ENCODE peak calls at places on chromosomes 11 and 22, in six cellular contexts. U, P, H, W, K and T are unnamed samples.

GRCh38 chr11:8091671-8092070 is 10.7 kb downstream of the TUB start:
- DNase-seq in W (no peak), P (no peak), H (no peak), U (no peak), K (no peak), T (no peak)

GRCh38 chr11:3195251-3196160 is 23.1 kb downstream of the MRGPRG start:
- DNase-seq in H (peak), P (no peak), U (no peak), W (peak), K (no peak), T (no peak)

GRCh38 chr11:3644817-3645235 is at the start of gene ART1:
- DNase-seq in W (peak), U (no peak), P (no peak), H (no peak), K (no peak), T (no peak)

GRCh38 chr11:10592331-10592730 is 23.9 kb upstream of the LYVE1 start:
- DNase-seq in U (peak), P (peak), W (peak), H (peak), K (peak), T (peak)

GRCh38 chr11:61129608-61130523 is 27.6 kb downstream of the CD5 start:
- DNase-seq in P (peak), U (peak), K (peak), H (peak), W (peak), T (peak)

GRCh38 chr11:87421422-87421821 is 383.7 kb downstream of the TMEM135 start:
- DNase-seq in W (peak), P (peak), U (peak), H (peak), K (peak), T (peak)

GRCh38 chr22:17258015-17258827 is 39.0 kb upstream of the ADA2 start:
- DNase-seq in W (peak), K (peak), P (no peak), U (no peak), H (no peak), T (peak)

GRCh38 chr11:76247091-76247490 is 40.8 kb upstream of the WNT11 start:
- DNase-seq in U (no peak), K (no peak), H (no peak), P (no peak), W (no peak), T (no peak)

GRCh38 chr11:17277024-17277584 is 565 bp downstream of the NUCB2 start:
- DNase-seq in K (no peak), H (peak), P (no peak), U (no peak), W (peak), T (no peak)

GRCh38 chr11:28757725-28758515 is 649.7 kb downstream of the METTL15 start:
- DNase-seq in U (peak), W (peak), H (peak), P (peak), K (no peak), T (peak)

GRCh38 chr11:76266269-76266668 is 60.0 kb upstream of the WNT11 start:
- DNase-seq in U (peak), P (peak), K (peak), H (peak), W (peak), T (peak)

GRCh38 chr11:10693509-10694071 is at the start of gene IRAG1:
- DNase-seq in W (peak), K (no peak), H (peak), P (no peak), U (peak), T (no peak)

GRCh38 chr22:43099095-43099494 is 9.9 kb upstream of the TTLL1 start:
- DNase-seq in H (no peak), K (no peak), U (no peak), P (no peak), W (no peak), T (no peak)

GRCh38 chr11:57275582-57275981 is 38.5 kb upstream of the APLNR start:
- DNase-seq in H (no peak), K (no peak), U (no peak), P (no peak), W (peak), T (no peak)

GRCh38 chr11:123775274-123775673 is 21.0 kb upstream of the OR6X1 start:
- DNase-seq in K (no peak), H (no peak), W (no peak), P (no peak), U (no peak), T (no peak)

GRCh38 chr11:59172345-59173079 is 580 bp downstream of the DTX4 start:
- DNase-seq in K (no peak), U (no peak), W (peak), H (no peak), P (no peak), T (no peak)

GRCh38 chr11:123302751-123303195 is 107.7 kb upstream of the CLMP start:
- DNase-seq in H (peak), P (peak), W (peak), U (no peak), K (peak), T (peak)

GRCh38 chr22:23478175-23478574 is 101.9 kb downstream of the IGLL1 start:
- DNase-seq in U (no peak), W (peak), H (no peak), P (no peak), K (no peak), T (no peak)

GRCh38 chr11:67356551-67356866 is 3.2 kb upstream of the POLD4 start:
- DNase-seq in P (no peak), U (no peak), K (no peak), H (no peak), W (no peak), T (no peak)

GRCh38 chr11:114563077-114563476 is 3.4 kb upstream of the NXPE1 start:
- DNase-seq in K (no peak), W (peak), H (no peak), U (no peak), P (peak), T (peak)

GRCh38 chr22:37221424-37222336 is 9.4 kb upstream of the SSTR3 start:
- DNase-seq in P (no peak), H (no peak), U (no peak), K (no peak), W (no peak), T (no peak)

GRCh38 chr22:26648011-26648497 is 9.3 kb upstream of the MIAT start:
- DNase-seq in P (no peak), U (no peak), W (no peak), K (no peak), H (no peak), T (no peak)

GRCh38 chr11:69601346-69601975 is 39.5 kb upstream of the CCND1 start:
- DNase-seq in H (no peak), U (no peak), P (no peak), K (no peak), W (no peak), T (no peak)

GRCh38 chr11:13487661-13488030 is 8.2 kb downstream of the PTH start:
- DNase-seq in W (peak), K (no peak), P (no peak), H (peak), U (no peak), T (no peak)

GRCh38 chr11:27485930-27486773 is 13.6 kb upstream of the LGR4 start:
- DNase-seq in P (no peak), H (peak), K (peak), U (no peak), W (peak), T (no peak)

GRCh38 chr22:38740754-38741153 is 15.0 kb downstream of the SUN2 start:
- DNase-seq in K (no peak), P (no peak), W (no peak), H (no peak), U (no peak), T (no peak)

GRCh38 chr11:8232414-8232813 is 31.3 kb downstream of the LMO1 start:
- DNase-seq in W (no peak), H (no peak), K (no peak), P (no peak), U (no peak), T (no peak)

GRCh38 chr11:72478596-72479143 is 44.3 kb upstream of the CLPB start:
- DNase-seq in P (peak), W (peak), K (no peak), H (no peak), U (no peak), T (no peak)

GRCh38 chr22:23762866-23763578 is at the start of gene C22orf15:
- DNase-seq in W (peak), K (no peak), H (no peak), U (no peak), P (no peak), T (no peak)

GRCh38 chr22:48734961-48735360 is 1092.7 kb downstream of the BRD1 start:
- DNase-seq in H (no peak), K (no peak), W (no peak), U (no peak), P (no peak), T (no peak)

GRCh38 chr11:69912161-69912910 is 93.1 kb upstream of the FGF3 start:
- DNase-seq in K (no peak), U (no peak), P (no peak), H (no peak), W (no peak), T (no peak)

GRCh38 chr11:111601636-111601978 is 642 bp upstream of the SIK2 start:
- DNase-seq in P (no peak), W (no peak), K (no peak), U (no peak), H (no peak), T (no peak)

GRCh38 chr11:79626135-79626748 is 185.4 kb upstream of the TENM4 start:
- DNase-seq in W (no peak), H (no peak), K (no peak), U (no peak), P (peak), T (no peak)

GRCh38 chr11:12543596-12544415 is 130.4 kb upstream of the TEAD1 start:
- DNase-seq in U (no peak), K (no peak), W (no peak), P (no peak), H (no peak), T (no peak)

GRCh38 chr11:44970293-44970692 is 19.6 kb upstream of the TP53I11 start:
- DNase-seq in K (no peak), W (no peak), U (no peak), H (no peak), P (no peak), T (no peak)

GRCh38 chr11:34464591-34465036 is 25.9 kb downstream of the CAT start:
- DNase-seq in W (no peak), U (no peak), H (no peak), P (no peak), K (no peak), T (no peak)

GRCh38 chr11:31919175-31919574 is 108.1 kb upstream of the PAX6 start:
- DNase-seq in U (no peak), W (no peak), P (no peak), H (no peak), K (no peak), T (no peak)

GRCh38 chr11:111836162-111836561 is 35.2 kb downstream of the ALG9 start:
- DNase-seq in W (peak), U (no peak), K (no peak), H (no peak), P (no peak), T (no peak)

DNA sequence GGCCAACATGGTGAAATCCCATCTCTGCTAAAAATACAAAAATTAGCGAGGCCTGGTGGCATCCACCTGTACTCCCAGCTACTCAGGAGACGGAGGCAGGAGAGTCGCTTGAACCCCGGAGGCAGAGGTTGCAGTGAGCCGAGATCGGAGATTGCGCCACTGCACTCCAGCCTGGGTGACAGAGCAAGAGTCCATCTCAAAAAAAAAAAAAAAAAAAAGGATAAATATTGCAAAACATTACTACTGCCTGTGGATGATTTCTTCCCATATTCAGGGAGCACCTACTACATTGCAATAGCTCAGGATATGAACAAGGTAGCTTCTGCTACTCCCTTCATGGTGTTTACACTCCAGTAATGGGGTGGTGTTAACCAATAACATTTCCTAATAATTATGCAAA is 980.6 kb downstream of the NTM start:
- DNase-seq in P (no peak), W (no peak), K (no peak), U (no peak), H (no peak), T (no peak)
- H3K4me3 ChIP-seq in P (no peak), W (no peak), K (no peak), U (no peak), H (no peak), T (no peak)

GRCh38 chr11:77436969-77437368 is 36.9 kb downstream of the PAK1 start:
- DNase-seq in U (no peak), H (no peak), P (no peak), K (no peak), W (no peak), T (no peak)

GRCh38 chr11:77435972-77436371 is 37.9 kb downstream of the PAK1 start:
- DNase-seq in P (no peak), W (no peak), H (no peak), U (no peak), K (no peak), T (no peak)

GRCh38 chr11:77436501-77436900 is 37.4 kb downstream of the PAK1 start:
- DNase-seq in K (no peak), U (no peak), H (no peak), P (no peak), W (no peak), T (no peak)

GRCh38 chr11:77440678-77441077 is 33.2 kb downstream of the PAK1 start:
- DNase-seq in H (no peak), U (no peak), P (no peak), K (no peak), W (no peak), T (no peak)

GRCh38 chr11:77438487-77438886 is 35.4 kb downstream of the PAK1 start:
- DNase-seq in W (no peak), K (no peak), U (no peak), P (no peak), H (no peak), T (no peak)
- H3K4me3 ChIP-seq in W (no peak), K (no peak), U (no peak), P (no peak), H (no peak), T (no peak)

DNA sequence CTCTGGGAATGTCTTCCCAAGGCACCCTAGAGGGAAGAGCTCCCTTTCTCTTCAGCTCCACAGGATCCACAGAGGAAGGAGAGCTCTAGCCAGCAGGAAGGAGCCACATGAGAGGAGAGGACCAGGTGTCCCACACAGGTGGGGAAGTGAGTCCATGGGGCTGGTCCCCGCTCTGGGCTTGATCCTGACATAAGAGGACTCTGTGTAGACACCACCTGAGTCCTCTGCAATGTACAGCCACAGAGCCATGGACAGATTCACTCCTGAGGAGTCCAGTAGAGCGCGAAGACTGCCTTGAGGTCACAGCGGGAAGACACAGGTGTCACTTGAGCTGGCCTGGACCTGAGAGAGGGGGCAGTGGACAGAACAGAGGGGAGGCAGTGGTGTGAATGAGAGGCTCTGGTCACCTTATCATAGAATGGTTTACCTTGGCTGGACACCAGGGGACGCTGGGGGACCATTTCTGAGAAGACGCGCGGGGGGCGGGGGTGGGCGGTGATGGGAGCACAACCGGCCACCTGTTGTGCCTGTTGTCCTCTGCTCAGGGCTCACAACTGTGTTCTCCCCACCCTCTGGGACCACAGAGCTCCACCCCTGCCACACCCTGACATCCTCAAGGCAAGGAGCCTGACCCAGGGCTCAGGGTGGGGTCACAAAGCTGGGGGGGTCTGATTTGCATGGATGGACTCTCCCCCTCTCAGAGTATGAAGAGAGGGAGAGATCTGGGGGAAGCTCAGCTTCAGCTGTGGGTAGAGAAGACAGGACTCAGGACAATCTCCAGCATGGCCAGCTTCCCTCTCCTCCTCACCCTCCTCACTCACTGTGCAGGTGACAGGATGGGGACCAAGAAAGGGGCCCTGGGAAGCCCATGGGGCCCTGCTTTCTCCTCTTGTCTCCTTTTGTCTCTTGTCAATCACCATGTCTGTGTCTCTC is 128.2 kb downstream of the ZNF280B start:
- DNase-seq in W (no peak), H (no peak), P (no peak), U (no peak), K (no peak), T (no peak)
- H3K4me3 ChIP-seq in W (no peak), H (no peak), P (no peak), U (no peak), K (no peak), T (no peak)

DNA sequence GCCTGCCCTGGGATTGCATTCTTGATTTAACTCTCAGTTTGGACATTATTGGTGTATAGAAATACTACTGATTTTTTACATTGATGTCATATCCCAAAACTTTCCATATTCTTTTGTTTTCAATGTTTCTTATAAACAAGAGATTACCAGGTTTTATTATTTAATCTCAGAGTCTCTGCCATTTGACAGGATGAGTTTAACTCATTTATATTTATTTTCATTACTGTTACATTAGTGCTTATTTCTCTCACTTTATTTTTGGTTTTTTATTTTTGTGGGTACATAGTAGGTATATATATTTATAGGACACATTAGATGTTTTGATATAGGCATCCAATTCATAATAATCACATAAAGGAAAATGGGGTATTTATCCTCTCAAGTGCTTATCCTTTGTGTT is 9.1 kb upstream of the SCGB1D4 start:
- DNase-seq in H (no peak), P (no peak), K (no peak), W (no peak), U (no peak), T (no peak)
- H3K4me3 ChIP-seq in H (no peak), P (no peak), K (no peak), W (no peak), U (no peak), T (no peak)

DNA sequence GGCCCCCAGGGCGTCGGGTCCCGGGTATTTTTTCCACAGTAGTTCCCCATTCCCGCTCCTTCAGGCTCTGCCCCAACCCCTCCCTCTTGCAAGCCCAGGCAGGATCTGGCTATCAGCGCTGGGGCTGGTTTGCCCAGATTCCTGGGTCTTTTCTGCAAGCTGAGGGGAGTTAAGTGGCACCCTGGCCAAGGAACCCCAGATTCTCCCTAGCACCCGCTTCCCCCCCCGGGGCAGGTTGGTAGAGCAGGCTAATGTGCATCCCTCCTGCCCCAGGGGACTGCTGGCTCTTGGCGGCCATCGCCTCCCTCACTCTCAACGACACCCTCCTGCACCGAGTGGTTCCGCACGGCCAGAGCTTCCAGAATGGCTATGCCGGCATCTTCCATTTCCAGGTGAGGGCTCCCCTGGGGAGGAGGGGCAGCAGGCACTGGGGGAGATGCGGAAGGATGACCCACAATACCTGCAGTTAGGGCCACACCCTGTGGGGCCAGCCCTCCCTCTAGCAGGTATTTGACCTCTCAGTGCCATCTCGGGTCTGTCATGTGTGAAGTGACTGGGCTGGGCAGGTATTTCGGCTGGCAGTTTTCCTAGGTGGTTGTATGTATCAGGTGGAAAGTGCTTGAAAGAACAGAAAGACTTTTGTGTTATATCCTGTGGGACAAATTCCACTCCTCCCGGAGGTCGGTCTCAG is 1.6 kb downstream of the CAPN1 start:
- DNase-seq in W (no peak), P (no peak), K (no peak), H (no peak), U (no peak), T (no peak)
- H3K4me3 ChIP-seq in W (no peak), P (peak), K (peak), H (peak), U (peak), T (peak)

GRCh38 chr11:132253469-132254264 is 883.3 kb downstream of the NTM start:
- DNase-seq in P (no peak), W (no peak), K (no peak), H (no peak), U (no peak), T (no peak)
- H3K4me3 ChIP-seq in P (no peak), W (no peak), K (no peak), H (no peak), U (no peak), T (no peak)

GRCh38 chr11:47552581-47553416 is at the start of gene CELF1:
- DNase-seq in P (no peak), H (peak), K (peak), U (peak), W (peak), T (peak)

GRCh38 chr11:47553417-47553746 is 450 bp upstream of the CELF1 start:
- DNase-seq in K (no peak), W (peak), P (no peak), H (no peak), U (no peak), T (no peak)

GRCh38 chr11:47550288-47551052 is 2.5 kb downstream of the CELF1 start:
- DNase-seq in U (no peak), H (no peak), W (no peak), K (no peak), P (no peak), T (no peak)

GRCh38 chr11:47552086-47552580 is 799 bp downstream of the CELF1 start:
- DNase-seq in U (no peak), P (no peak), W (peak), H (peak), K (no peak), T (no peak)

DNA sequence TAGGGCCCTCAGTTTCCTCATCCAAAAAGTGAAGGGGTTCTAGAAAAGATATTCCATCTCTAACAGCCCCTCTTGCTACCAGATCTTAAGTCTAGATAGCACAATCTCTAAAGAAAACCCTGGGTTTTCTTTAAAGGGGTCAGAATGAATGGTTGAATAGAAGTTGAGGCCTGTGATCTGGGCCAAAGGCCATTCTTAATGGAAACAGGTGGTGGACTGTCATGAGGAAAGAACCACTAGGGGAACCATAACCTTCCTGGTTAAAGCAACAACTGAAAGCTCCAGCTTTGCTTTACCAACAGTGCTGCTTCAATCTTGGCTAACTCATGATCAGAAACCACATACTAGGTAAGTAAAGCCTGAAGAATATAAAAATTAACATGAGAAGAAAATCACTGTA is 1.8 kb downstream of the CELF1 start:
- DNase-seq in H (no peak), W (peak), U (no peak), K (no peak), P (no peak), T (no peak)
- H3K4me3 ChIP-seq in H (peak), W (no peak), U (peak), K (peak), P (no peak), T (peak)